ENCODE peak calls at places on chromosomes 3 and 15, in nine cellular contexts. Q is endothelial cell of umbilical vein, P is A549, G is K562, N is H1, Z is breast epithelium, F is uterus, I is GM12878, K is heart left ventricle. H is an unnamed sample.

GRCh38 chr3:50304601-50305000 is 1.2 kb upstream of the HYAL1 start:
- DNase-seq in K (no peak), F (no peak), N (no peak), Q (no peak), P (no peak), Z (no peak), G (no peak), I (no peak), H (no peak)

GRCh38 chr15:37093480-37094410 is 6.6 kb downstream of the MEIS2 start:
- DNase-seq in P (no peak), Z (no peak), N (no peak), K (no peak), I (no peak), G (no peak), Q (no peak), F (peak; percentile 41), H (peak; percentile 37)

GRCh38 chr3:32395451-32395970 is 3.9 kb downstream of the CMTM7 start:
- DNase-seq in Q (no peak), G (no peak), N (no peak), P (no peak), K (no peak), Z (no peak), I (no peak), F (no peak), H (no peak)

GRCh38 chr3:168251371-168251770 is 155.6 kb upstream of the GOLIM4 start:
- DNase-seq in P (no peak), I (peak; percentile 57), K (no peak), F (no peak), Q (no peak), N (no peak), G (no peak), Z (no peak), H (no peak)

GRCh38 chr3:72582211-72582878 is 265.9 kb downstream of the SHQ1 start:
- DNase-seq in F (no peak), P (no peak), G (no peak), N (no peak), I (peak; percentile 76), Z (no peak), K (no peak), Q (no peak), H (no peak)

GRCh38 chr15:32936283-32936918 is 218.6 kb downstream of the GREM1 start:
- DNase-seq in G (peak; percentile 12), K (no peak), Q (peak; percentile 62), F (no peak), N (no peak), Z (no peak), P (peak; percentile 20), I (no peak), H (no peak)

GRCh38 chr3:45473841-45474240 is 85.5 kb downstream of the LARS2 start:
- DNase-seq in P (no peak), Z (no peak), F (peak; percentile 49), I (no peak), Q (no peak), N (no peak), K (no peak), G (no peak), H (no peak)

GRCh38 chr3:46349484-46350261 is 4.2 kb upstream of the CCR2 start:
- DNase-seq in G (no peak), N (no peak), Z (no peak), P (no peak), F (no peak), K (no peak), Q (no peak), I (no peak), H (no peak)

GRCh38 chr3:192887047-192887446 is 30.6 kb downstream of the MB21D2 start:
- DNase-seq in G (no peak), I (no peak), F (no peak), K (no peak), N (no peak), Z (no peak), P (no peak), Q (peak; percentile 58), H (no peak)

GRCh38 chr3:159234306-159234705 is 432.5 kb downstream of the MFSD1 start:
- DNase-seq in K (no peak), Q (peak; percentile 78), F (no peak), P (no peak), N (no peak), Z (no peak), I (no peak), G (no peak), H (no peak)

GRCh38 chr15:34721157-34721801 is 33.5 kb downstream of the GJD2 start:
- DNase-seq in P (no peak), I (no peak), Z (no peak), Q (no peak), N (no peak), K (no peak), G (no peak), F (no peak), H (no peak)

GRCh38 chr15:56815247-56815646 is 81.9 kb upstream of the ZNF280D start:
- DNase-seq in K (peak; percentile 56), P (no peak), Q (peak; percentile 75), N (no peak), I (no peak), F (peak; percentile 52), Z (no peak), G (peak; percentile 18), H (no peak)

GRCh38 chr3:149462653-149463052 is 11.8 kb upstream of the TM4SF4 start:
- DNase-seq in N (no peak), Z (no peak), Q (no peak), P (no peak), K (no peak), F (no peak), I (no peak), G (no peak), H (no peak)

GRCh38 chr3:45529697-45530096 is 64.9 kb upstream of the LIMD1 start:
- DNase-seq in G (no peak), Z (no peak), I (no peak), K (no peak), N (no peak), P (no peak), Q (no peak), F (no peak), H (no peak)

GRCh38 chr3:50211930-50212329 is 6.9 kb downstream of the SLC38A3 start:
- DNase-seq in N (no peak), P (no peak), G (no peak), Q (no peak), K (no peak), F (no peak), I (no peak), Z (no peak), H (no peak)

GRCh38 chr3:186619787-186620212 is 6.9 kb downstream of the AHSG start:
- DNase-seq in F (no peak), I (no peak), G (no peak), N (no peak), K (no peak), Q (no peak), P (no peak), Z (no peak), H (no peak)

GRCh38 chr3:186616299-186616617 is 3.4 kb downstream of the AHSG start:
- DNase-seq in Z (no peak), N (no peak), Q (no peak), F (no peak), I (no peak), K (no peak), G (no peak), P (no peak), H (no peak)

GRCh38 chr3:186620213-186621092 is 7.6 kb downstream of the AHSG start:
- DNase-seq in F (no peak), G (no peak), K (no peak), I (no peak), Q (no peak), N (no peak), Z (no peak), P (no peak), H (no peak)

GRCh38 chr3:186617038-186617934 is 4.4 kb downstream of the AHSG start:
- DNase-seq in K (peak; percentile 75), P (peak; percentile 86), Z (peak; percentile 92), Q (peak; percentile 83), F (peak; percentile 70), N (peak; percentile 87), G (peak; percentile 82), I (peak; percentile 59), H (peak; percentile 98)

GRCh38 chr3:186618318-186618938 is 5.6 kb downstream of the AHSG start:
- DNase-seq in G (no peak), K (no peak), I (no peak), Z (no peak), N (no peak), P (no peak), F (no peak), Q (no peak), H (no peak)
- TF ChIP-seq POLR2A in G (no peak), K (no peak), I (no peak), Z (no peak), N (no peak), P (no peak), F (no peak), Q (no peak), H (no peak)

GRCh38 chr15:89096664-89097063 is 8.4 kb downstream of the ABHD2 start:
- DNase-seq in F (no peak), P (no peak), Q (no peak), I (no peak), G (no peak), K (no peak), Z (no peak), N (no peak), H (no peak)
- TF ChIP-seq POLR2A in F (no peak), P (no peak), Q (no peak), I (no peak), G (no peak), K (no peak), Z (no peak), N (no peak), H (no peak)

DNA sequence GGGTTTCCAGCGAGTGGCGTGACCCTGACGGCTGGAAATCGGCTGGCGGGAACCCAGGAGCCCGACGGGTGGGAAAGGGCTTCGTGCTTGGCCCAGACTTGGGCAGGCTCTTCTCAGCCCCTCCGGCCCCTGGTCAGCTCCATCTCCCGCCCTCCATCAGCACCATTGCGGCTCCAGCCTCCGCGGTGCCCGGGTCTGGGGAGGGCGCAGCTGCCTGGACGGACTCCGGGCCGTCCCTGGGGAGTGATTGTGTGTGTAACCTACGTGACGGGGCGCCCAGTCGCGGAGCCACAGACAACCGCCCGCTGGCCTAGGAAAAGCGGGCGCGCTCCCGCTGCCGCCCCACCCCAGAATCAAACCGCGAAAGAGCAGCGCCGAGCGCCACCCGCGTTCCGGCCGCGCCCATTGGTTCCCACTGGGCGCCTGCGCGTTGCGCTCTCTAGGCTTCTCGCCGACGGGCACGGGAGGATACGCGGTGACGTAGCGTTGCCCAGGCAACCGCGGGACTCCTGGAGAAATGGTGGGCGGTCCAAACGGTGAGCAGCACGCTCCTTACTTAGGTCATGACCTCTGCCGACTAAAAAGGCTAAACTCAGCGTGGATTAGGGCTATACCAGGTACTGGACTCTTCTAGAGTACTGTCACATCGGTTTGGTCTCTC is at the start of gene CFAP20DC:
- DNase-seq in F (peak; percentile 78), Z (peak; percentile 80), Q (peak; percentile 92), G (peak; percentile 76), P (peak; percentile 80), K (peak; percentile 85), I (peak; percentile 62), N (peak; percentile 82), H (peak; percentile 58)
- TF ChIP-seq POLR2A in F (peak; percentile 61), Z (no peak), Q (peak; percentile 93), G (peak; percentile 71), P (peak; percentile 85), K (no peak), I (peak; percentile 84), N (peak; percentile 73), H (peak; percentile 45)

DNA sequence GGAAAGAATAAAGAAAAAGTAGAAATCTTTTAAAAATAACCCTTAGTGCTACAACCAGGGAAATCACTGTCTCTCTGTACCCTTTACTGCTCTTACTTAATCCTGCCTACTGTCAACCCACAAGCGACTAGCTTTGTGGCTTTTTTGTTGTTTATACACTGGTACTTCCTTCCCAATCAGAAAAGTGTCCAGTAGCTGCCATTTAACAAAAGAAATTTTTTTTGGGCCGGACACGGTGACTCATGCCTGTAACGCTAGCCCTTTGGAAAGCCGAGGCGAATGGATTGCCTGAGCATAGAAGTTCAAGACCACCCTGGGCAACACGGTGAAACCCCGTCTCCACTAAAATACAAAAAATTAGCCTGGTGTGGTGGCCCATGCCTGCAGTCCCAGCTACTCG is 13.8 kb upstream of the FAM219B start:
- DNase-seq in N (no peak), Q (peak; percentile 43), P (no peak), Z (no peak), F (no peak), G (no peak), K (no peak), I (no peak), H (no peak)
- TF ChIP-seq POLR2A in N (no peak), Q (no peak), P (no peak), Z (no peak), F (no peak), G (no peak), K (no peak), I (no peak), H (no peak)

H was measured in H54.